ENCODE peak calls at places on chromosomes 12 and 14, in ten cellular contexts. W is GM23338, B is brain microvascular endothelial cell, H is GM10248, O is adrenal gland, I is NB4, K is heart left ventricle, C is D721Med, U is AG10803, J is mammary epithelial cell. V is an unnamed sample.

GRCh38 chr12:31234955-31235867 is 90.7 kb downstream of the SINHCAF start:
- DNase-seq in W (peak), B (no peak), H (no peak), O (peak), I (peak), K (no peak), C (no peak), U (peak), J (peak), V (peak)

GRCh38 chr14:24332094-24332983 is 2.5 kb downstream of the ADCY4 start:
- DNase-seq in W (peak), B (peak), H (peak), O (peak), I (peak), K (peak), C (peak), U (peak), J (peak), V (peak)

GRCh38 chr12:6813363-6813762 is 8.3 kb upstream of the GPR162 start:
- DNase-seq in W (no peak), B (no peak), H (no peak), O (no peak), I (no peak), K (no peak), C (no peak), U (no peak), J (no peak), V (no peak)

GRCh38 chr14:105863296-105864108 is 337.1 kb downstream of the TMEM121 start:
- DNase-seq in W (no peak), B (no peak), H (no peak), O (no peak), I (no peak), K (no peak), C (no peak), U (no peak), J (no peak), V (no peak)

GRCh38 chr12:45543887-45544286 is 185.6 kb upstream of the ARID2 start:
- DNase-seq in W (peak), B (peak), H (peak), O (peak), I (peak), K (peak), C (peak), U (peak), J (peak), V (peak)

GRCh38 chr12:46933947-46934346 is 108.2 kb upstream of the SLC38A4 start:
- DNase-seq in W (peak), B (peak), H (peak), O (no peak), I (peak), K (no peak), C (no peak), U (peak), J (peak), V (peak)

GRCh38 chr12:46557539-46558373 is 185.2 kb upstream of the SLC38A2 start:
- DNase-seq in W (no peak), B (no peak), H (no peak), O (no peak), I (no peak), K (no peak), C (no peak), U (peak), J (peak), V (peak)

GRCh38 chr14:35573911-35574310 is 39.9 kb downstream of the INSM2 start:
- DNase-seq in W (no peak), B (no peak), H (no peak), O (no peak), I (no peak), K (no peak), C (no peak), U (no peak), J (no peak), V (no peak)

GRCh38 chr12:12612403-12612802 is 727 bp downstream of the CREBL2 start:
- DNase-seq in W (peak), B (peak), H (peak), O (no peak), I (peak), K (no peak), C (peak), U (peak), J (peak), V (peak)

GRCh38 chr14:57816568-57817284 is 49.2 kb downstream of the SLC35F4 start:
- DNase-seq in W (no peak), B (no peak), H (peak), O (no peak), I (no peak), K (no peak), C (no peak), U (no peak), J (peak), V (peak)

GRCh38 chr12:131766382-131767107 is 55.7 kb downstream of the SFSWAP start:
- DNase-seq in W (no peak), B (no peak), H (no peak), O (no peak), I (no peak), K (no peak), C (no peak), U (no peak), J (no peak), V (no peak)

GRCh38 chr12:85029456-85029855 is 6.6 kb downstream of the TSPAN19 start:
- DNase-seq in W (peak), B (no peak), H (peak), O (no peak), I (peak), K (no peak), C (no peak), U (peak), J (peak), V (peak)

GRCh38 chr14:38248629-38249028 is 7.3 kb downstream of the CLEC14A start:
- DNase-seq in W (peak), B (no peak), H (no peak), O (no peak), I (no peak), K (no peak), C (no peak), U (no peak), J (no peak), V (no peak)

GRCh38 chr14:104558231-104559042 is 21.1 kb upstream of the C14orf180 start:
- DNase-seq in W (no peak), B (no peak), H (no peak), O (no peak), I (no peak), K (no peak), C (no peak), U (no peak), J (no peak), V (no peak)

GRCh38 chr14:53409974-53410373 is 256.9 kb upstream of the DDHD1 start:
- DNase-seq in W (no peak), B (peak), H (no peak), O (no peak), I (no peak), K (no peak), C (no peak), U (peak), J (no peak), V (no peak)

GRCh38 chr12:57760347-57760982 is 5.6 kb downstream of the MARCHF9 start:
- DNase-seq in W (peak), B (no peak), H (no peak), O (no peak), I (no peak), K (no peak), C (no peak), U (no peak), J (no peak), V (no peak)

DNA sequence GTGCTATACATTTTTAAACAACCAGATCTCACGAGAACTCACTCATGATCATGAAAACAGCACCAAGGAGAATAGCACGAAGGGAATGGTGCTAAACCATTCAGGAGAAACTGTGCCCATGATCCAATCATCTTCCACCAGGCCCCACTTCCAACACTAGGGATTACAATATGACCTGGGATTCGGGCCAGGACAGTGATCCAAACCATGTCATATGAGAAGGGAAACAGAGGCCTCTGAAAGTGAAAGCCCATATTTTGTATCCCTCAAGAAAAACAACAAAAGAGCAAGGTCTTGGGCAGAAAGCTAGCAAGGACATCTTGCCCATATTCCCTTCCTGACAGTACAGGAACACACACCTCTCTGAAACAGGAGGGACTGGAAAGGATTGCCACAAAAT is 163.9 kb upstream of the VASH1 start:
- DNase-seq in W (no peak), B (no peak), H (no peak), O (no peak), I (no peak), K (no peak), C (no peak), U (no peak), J (no peak), V (peak)
- TF ChIP-seq CTCF in W (no peak), B (no peak), H (no peak), O (no peak), I (no peak), K (no peak), C (no peak), U (no peak), J (no peak), V (no peak)

DNA sequence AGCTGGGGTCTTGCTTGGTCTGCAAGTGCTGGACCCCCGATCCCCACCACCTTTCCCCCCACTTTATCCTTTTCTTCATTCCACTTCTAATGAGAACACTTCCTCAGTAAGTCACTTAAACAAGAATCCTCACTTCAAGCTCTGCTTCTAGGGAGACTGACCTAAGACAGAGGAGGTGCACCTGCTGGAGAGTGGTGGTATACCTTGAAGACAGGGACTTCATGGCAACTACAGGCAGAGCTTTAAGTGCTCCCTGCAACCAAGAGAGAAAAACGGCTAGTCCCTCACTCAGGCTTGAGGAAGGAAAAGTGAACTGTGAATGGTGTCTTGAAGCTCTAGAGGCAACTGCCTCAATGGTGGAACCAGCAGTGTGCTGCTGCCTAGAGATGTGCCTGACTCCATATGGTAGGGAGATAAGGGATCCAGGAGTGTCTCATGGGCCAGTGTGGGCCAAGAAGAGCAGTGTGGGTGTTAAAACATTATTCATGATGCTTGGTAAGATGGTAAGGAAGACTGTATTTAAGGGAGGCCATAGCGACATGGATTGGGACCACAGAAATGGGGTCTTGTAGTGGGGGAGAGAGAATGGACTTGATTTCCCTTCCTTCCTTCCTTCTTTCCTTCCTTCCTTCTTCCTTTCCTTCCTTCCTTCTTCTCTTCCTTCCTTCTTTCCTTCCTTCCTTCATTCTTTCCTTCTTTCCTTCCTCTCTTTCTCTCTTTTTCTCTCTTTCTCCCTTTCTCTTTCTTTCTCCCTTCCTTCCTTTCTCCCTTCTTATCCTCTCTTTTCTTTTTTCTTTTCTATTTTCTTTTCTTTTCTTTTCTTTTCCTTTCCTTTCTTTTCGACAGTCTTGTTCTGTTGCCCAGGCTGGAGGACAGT is 96.2 kb upstream of the NAP1L1 start:
- DNase-seq in W (peak), B (no peak), H (no peak), O (no peak), I (no peak), K (no peak), C (no peak), U (no peak), J (no peak), V (no peak)
- TF ChIP-seq CTCF in W (no peak), B (no peak), H (no peak), O (no peak), I (no peak), K (no peak), C (no peak), U (no peak), J (no peak), V (peak)

GRCh38 chr14:39488600-39488999 is 56.4 kb upstream of the FBXO33 start:
- DNase-seq in W (peak), B (peak), H (no peak), O (no peak), I (no peak), K (no peak), C (no peak), U (peak), J (no peak), V (peak)

GRCh38 chr14:39492267-39492666 is 60.0 kb upstream of the FBXO33 start:
- DNase-seq in W (no peak), B (peak), H (no peak), O (no peak), I (no peak), K (no peak), C (no peak), U (peak), J (peak), V (peak)

DNA sequence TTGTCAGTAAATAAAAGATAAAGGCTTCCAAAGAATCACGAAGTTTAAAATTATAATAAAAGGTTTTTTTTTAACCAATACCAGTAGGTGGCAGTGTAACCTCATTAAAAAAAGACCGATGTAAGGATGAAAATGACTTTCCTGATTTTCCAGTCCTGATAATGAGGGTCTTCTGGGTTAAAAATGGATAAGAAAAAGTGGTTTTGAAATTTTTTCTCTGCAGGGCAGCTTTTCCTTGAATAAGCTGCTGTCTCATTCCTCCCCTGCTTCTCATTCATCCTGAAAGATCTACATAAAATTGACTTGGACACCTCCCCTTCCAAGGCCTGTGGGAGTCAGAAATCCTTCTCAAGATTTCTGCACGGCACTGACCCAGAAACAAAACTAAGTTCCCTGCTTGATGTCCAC is 58.9 kb upstream of the FBXO33 start:
- DNase-seq in W (peak), B (peak), H (no peak), O (no peak), I (peak), K (no peak), C (no peak), U (peak), J (no peak), V (peak)
- TF ChIP-seq CTCF in W (no peak), B (peak), H (peak), O (peak), I (peak), K (peak), C (peak), U (peak), J (peak), V (peak)

GRCh38 chr12:112013601-112014402 is 576 bp downstream of the ERP29 start:
- DNase-seq in W (peak), B (peak), H (peak), O (peak), I (peak), K (peak), C (peak), U (peak), J (peak), V (peak)
- TF ChIP-seq CTCF in W (no peak), B (no peak), H (no peak), O (no peak), I (no peak), K (no peak), C (no peak), U (no peak), J (no peak), V (no peak)

V was measured in fibroblast of the aortic adventitia.